ENCODE peak calls at places on chromosome 10, in six cellular contexts. One of them, this sample, is unnamed.

GRCh38 chr10:99234067-99234738 is 1.4 kb downstream of the HPSE2 start:
- DNase-seq in HCT116: no peak
- DNase-seq in stimulated activated CD8-positive, alpha-beta memory T cell treated with anti-CD3 and anti-CD28 coated beads, Interleukin-15, amount 100 ng/mL, for 24 hours: no peak
- DNase-seq in foreskin fibroblast: peak
- DNase-seq in NCI-H1092 treated with DMSO at 0.1 percent for 48 hours: no peak
- DNase-seq in Calu3: peak
- DNase-seq in this sample: peak

GRCh38 chr10:3848005-3848767 is 63.2 kb upstream of the KLF6 start:
- DNase-seq in HCT116: no peak
- DNase-seq in stimulated activated CD8-positive, alpha-beta memory T cell treated with anti-CD3 and anti-CD28 coated beads, Interleukin-15, amount 100 ng/mL, for 24 hours: no peak
- DNase-seq in foreskin fibroblast: peak
- DNase-seq in NCI-H1092 treated with DMSO at 0.1 percent for 48 hours: no peak
- DNase-seq in Calu3: no peak
- DNase-seq in this sample: no peak

GRCh38 chr10:81866753-81867152 is 8.2 kb upstream of the NRG3 start:
- DNase-seq in HCT116: no peak
- DNase-seq in stimulated activated CD8-positive, alpha-beta memory T cell treated with anti-CD3 and anti-CD28 coated beads, Interleukin-15, amount 100 ng/mL, for 24 hours: no peak
- DNase-seq in foreskin fibroblast: no peak
- DNase-seq in NCI-H1092 treated with DMSO at 0.1 percent for 48 hours: no peak
- DNase-seq in Calu3: peak
- DNase-seq in this sample: no peak

GRCh38 chr10:46528675-46529615 is 27.5 kb downstream of the GPRIN2 start:
- DNase-seq in HCT116: no peak
- DNase-seq in stimulated activated CD8-positive, alpha-beta memory T cell treated with anti-CD3 and anti-CD28 coated beads, Interleukin-15, amount 100 ng/mL, for 24 hours: no peak
- DNase-seq in foreskin fibroblast: no peak
- DNase-seq in NCI-H1092 treated with DMSO at 0.1 percent for 48 hours: no peak
- DNase-seq in Calu3: no peak
- DNase-seq in this sample: no peak

GRCh38 chr10:90602815-90603600 is 254.8 kb downstream of the HTR7 start:
- DNase-seq in HCT116: no peak
- DNase-seq in stimulated activated CD8-positive, alpha-beta memory T cell treated with anti-CD3 and anti-CD28 coated beads, Interleukin-15, amount 100 ng/mL, for 24 hours: no peak
- DNase-seq in foreskin fibroblast: peak
- DNase-seq in NCI-H1092 treated with DMSO at 0.1 percent for 48 hours: no peak
- DNase-seq in Calu3: no peak
- DNase-seq in this sample: no peak

GRCh38 chr10:103839867-103840746 is 15.3 kb downstream of the SH3PXD2A start:
- DNase-seq in HCT116: no peak
- DNase-seq in stimulated activated CD8-positive, alpha-beta memory T cell treated with anti-CD3 and anti-CD28 coated beads, Interleukin-15, amount 100 ng/mL, for 24 hours: no peak
- DNase-seq in foreskin fibroblast: no peak
- DNase-seq in NCI-H1092 treated with DMSO at 0.1 percent for 48 hours: peak
- DNase-seq in Calu3: no peak
- DNase-seq in this sample: peak

GRCh38 chr10:71357792-71358265 is 38.8 kb downstream of the SLC29A3 start:
- DNase-seq in HCT116: no peak
- DNase-seq in stimulated activated CD8-positive, alpha-beta memory T cell treated with anti-CD3 and anti-CD28 coated beads, Interleukin-15, amount 100 ng/mL, for 24 hours: no peak
- DNase-seq in foreskin fibroblast: peak
- DNase-seq in NCI-H1092 treated with DMSO at 0.1 percent for 48 hours: no peak
- DNase-seq in Calu3: no peak
- DNase-seq in this sample: no peak

GRCh38 chr10:31118561-31118960 is 86.9 kb upstream of the ZNF438 start:
- DNase-seq in HCT116: no peak
- DNase-seq in stimulated activated CD8-positive, alpha-beta memory T cell treated with anti-CD3 and anti-CD28 coated beads, Interleukin-15, amount 100 ng/mL, for 24 hours: no peak
- DNase-seq in foreskin fibroblast: peak
- DNase-seq in NCI-H1092 treated with DMSO at 0.1 percent for 48 hours: no peak
- DNase-seq in Calu3: peak
- DNase-seq in this sample: no peak

GRCh38 chr10:29643785-29644501 is 9.2 kb upstream of the SVIL start:
- DNase-seq in HCT116: no peak
- DNase-seq in stimulated activated CD8-positive, alpha-beta memory T cell treated with anti-CD3 and anti-CD28 coated beads, Interleukin-15, amount 100 ng/mL, for 24 hours: no peak
- DNase-seq in foreskin fibroblast: peak
- DNase-seq in NCI-H1092 treated with DMSO at 0.1 percent for 48 hours: no peak
- DNase-seq in Calu3: no peak
- DNase-seq in this sample: no peak

GRCh38 chr10:79422178-79422892 is 23.1 kb downstream of the ZCCHC24 start:
- DNase-seq in HCT116: no peak
- DNase-seq in stimulated activated CD8-positive, alpha-beta memory T cell treated with anti-CD3 and anti-CD28 coated beads, Interleukin-15, amount 100 ng/mL, for 24 hours: no peak
- DNase-seq in foreskin fibroblast: peak
- DNase-seq in NCI-H1092 treated with DMSO at 0.1 percent for 48 hours: no peak
- DNase-seq in Calu3: no peak
- DNase-seq in this sample: no peak

GRCh38 chr10:14820775-14821154 is 17.1 kb downstream of the CDNF start:
- DNase-seq in HCT116: no peak
- DNase-seq in stimulated activated CD8-positive, alpha-beta memory T cell treated with anti-CD3 and anti-CD28 coated beads, Interleukin-15, amount 100 ng/mL, for 24 hours: no peak
- DNase-seq in foreskin fibroblast: no peak
- DNase-seq in NCI-H1092 treated with DMSO at 0.1 percent for 48 hours: no peak
- DNase-seq in Calu3: no peak
- DNase-seq in this sample: no peak

GRCh38 chr10:1009071-1009494 is 16.6 kb downstream of the IDI2 start:
- DNase-seq in HCT116: no peak
- DNase-seq in stimulated activated CD8-positive, alpha-beta memory T cell treated with anti-CD3 and anti-CD28 coated beads, Interleukin-15, amount 100 ng/mL, for 24 hours: no peak
- DNase-seq in foreskin fibroblast: no peak
- DNase-seq in NCI-H1092 treated with DMSO at 0.1 percent for 48 hours: no peak
- DNase-seq in Calu3: no peak
- DNase-seq in this sample: no peak

GRCh38 chr10:16987976-16988610 is 141.5 kb downstream of the CUBN start:
- DNase-seq in HCT116: no peak
- DNase-seq in stimulated activated CD8-positive, alpha-beta memory T cell treated with anti-CD3 and anti-CD28 coated beads, Interleukin-15, amount 100 ng/mL, for 24 hours: no peak
- DNase-seq in foreskin fibroblast: peak
- DNase-seq in NCI-H1092 treated with DMSO at 0.1 percent for 48 hours: no peak
- DNase-seq in Calu3: no peak
- DNase-seq in this sample: no peak

GRCh38 chr10:63388421-63389031 is 77.3 kb downstream of the JMJD1C start:
- DNase-seq in HCT116: no peak
- DNase-seq in stimulated activated CD8-positive, alpha-beta memory T cell treated with anti-CD3 and anti-CD28 coated beads, Interleukin-15, amount 100 ng/mL, for 24 hours: no peak
- DNase-seq in foreskin fibroblast: no peak
- DNase-seq in NCI-H1092 treated with DMSO at 0.1 percent for 48 hours: no peak
- DNase-seq in Calu3: no peak
- DNase-seq in this sample: no peak

GRCh38 chr10:11528286-11528685 is 83.2 kb downstream of the USP6NL start:
- DNase-seq in HCT116: no peak
- DNase-seq in stimulated activated CD8-positive, alpha-beta memory T cell treated with anti-CD3 and anti-CD28 coated beads, Interleukin-15, amount 100 ng/mL, for 24 hours: no peak
- DNase-seq in foreskin fibroblast: no peak
- DNase-seq in NCI-H1092 treated with DMSO at 0.1 percent for 48 hours: no peak
- DNase-seq in Calu3: no peak
- DNase-seq in this sample: no peak

GRCh38 chr10:31126593-31126992 is 94.9 kb upstream of the ZNF438 start:
- DNase-seq in HCT116: no peak
- DNase-seq in stimulated activated CD8-positive, alpha-beta memory T cell treated with anti-CD3 and anti-CD28 coated beads, Interleukin-15, amount 100 ng/mL, for 24 hours: no peak
- DNase-seq in foreskin fibroblast: no peak
- DNase-seq in NCI-H1092 treated with DMSO at 0.1 percent for 48 hours: no peak
- DNase-seq in Calu3: no peak
- DNase-seq in this sample: no peak

GRCh38 chr10:13528138-13528874 is 508 bp downstream of the BEND7 start:
- DNase-seq in HCT116: no peak
- DNase-seq in stimulated activated CD8-positive, alpha-beta memory T cell treated with anti-CD3 and anti-CD28 coated beads, Interleukin-15, amount 100 ng/mL, for 24 hours: no peak
- DNase-seq in foreskin fibroblast: peak
- DNase-seq in NCI-H1092 treated with DMSO at 0.1 percent for 48 hours: no peak
- DNase-seq in Calu3: peak
- DNase-seq in this sample: peak

GRCh38 chr10:77619964-77620703 is 17.5 kb downstream of the KCNMA1 start:
- DNase-seq in HCT116: no peak
- DNase-seq in stimulated activated CD8-positive, alpha-beta memory T cell treated with anti-CD3 and anti-CD28 coated beads, Interleukin-15, amount 100 ng/mL, for 24 hours: no peak
- DNase-seq in foreskin fibroblast: no peak
- DNase-seq in NCI-H1092 treated with DMSO at 0.1 percent for 48 hours: no peak
- DNase-seq in Calu3: no peak
- DNase-seq in this sample: no peak

GRCh38 chr10:71848325-71849277 is 2.5 kb downstream of the PSAP start:
- DNase-seq in HCT116: no peak
- DNase-seq in stimulated activated CD8-positive, alpha-beta memory T cell treated with anti-CD3 and anti-CD28 coated beads, Interleukin-15, amount 100 ng/mL, for 24 hours: no peak
- DNase-seq in foreskin fibroblast: no peak
- DNase-seq in NCI-H1092 treated with DMSO at 0.1 percent for 48 hours: no peak
- DNase-seq in Calu3: no peak
- DNase-seq in this sample: no peak

GRCh38 chr10:68175954-68176353 is 56.0 kb downstream of the ATOH7 start:
- DNase-seq in HCT116: no peak
- DNase-seq in stimulated activated CD8-positive, alpha-beta memory T cell treated with anti-CD3 and anti-CD28 coated beads, Interleukin-15, amount 100 ng/mL, for 24 hours: no peak
- DNase-seq in foreskin fibroblast: peak
- DNase-seq in NCI-H1092 treated with DMSO at 0.1 percent for 48 hours: no peak
- DNase-seq in Calu3: no peak
- DNase-seq in this sample: no peak

GRCh38 chr10:61197022-61197421 is 253.0 kb upstream of the RHOBTB1 start:
- DNase-seq in HCT116: no peak
- DNase-seq in stimulated activated CD8-positive, alpha-beta memory T cell treated with anti-CD3 and anti-CD28 coated beads, Interleukin-15, amount 100 ng/mL, for 24 hours: no peak
- DNase-seq in foreskin fibroblast: no peak
- DNase-seq in NCI-H1092 treated with DMSO at 0.1 percent for 48 hours: no peak
- DNase-seq in Calu3: no peak
- DNase-seq in this sample: no peak

This sample was measured in body of pancreas.